ENCODE peak calls at places on chromosomes 5 and 9, in five cellular contexts. H is endodermal cell, A is omental fat pad, O is putamen, U is NCI-H510A treated with DMSO at 0.1 percent for 48 hours. F is an unnamed sample.

GRCh38 chr5:1765880-1766235 is 33.8 kb downstream of the MRPL36 start:
- DNase-seq in O (no peak), U (no peak), H (no peak), A (no peak), F (no peak)

GRCh38 chr9:133348763-133349573 is 950 bp downstream of the RPL7A start:
- DNase-seq in U (no peak), A (no peak), O (no peak), H (no peak), F (no peak)

GRCh38 chr9:127828262-127829031 is 25.8 kb downstream of the FPGS start:
- DNase-seq in H (peak; percentile 99), U (no peak), A (peak; percentile 70), O (peak; percentile 29), F (no peak)

GRCh38 chr5:145887976-145888574 is 15.3 kb upstream of the GRXCR2 start:
- DNase-seq in H (peak; percentile 88), A (no peak), O (no peak), U (peak; percentile 13), F (no peak)

GRCh38 chr9:129141066-129142041 is 30.1 kb downstream of the PTPA start:
- DNase-seq in O (peak; percentile 71), H (no peak), A (no peak), U (peak; percentile 23), F (no peak)

GRCh38 chr5:121963409-121963808 is 1.6 kb downstream of the SRFBP1 start:
- DNase-seq in A (no peak), O (no peak), U (no peak), H (no peak), F (no peak)

GRCh38 chr5:3310551-3311340 is 284.9 kb upstream of the IRX1 start:
- DNase-seq in H (peak; percentile 22), A (no peak), O (peak; percentile 80), U (no peak), F (peak; percentile 74)

GRCh38 chr5:13919087-13919486 is 25.4 kb downstream of the DNAH5 start:
- DNase-seq in O (no peak), H (no peak), A (no peak), U (no peak), F (no peak)

GRCh38 chr5:134370306-134370870 is 981 bp upstream of the UBE2B start:
- DNase-seq in O (peak; percentile 68), H (no peak), U (no peak), A (no peak), F (no peak)

GRCh38 chr5:58348996-58349728 is 110.7 kb downstream of the PLK2 start:
- DNase-seq in A (no peak), H (no peak), O (no peak), U (no peak), F (no peak)

GRCh38 chr9:129283705-129284606 is 105.9 kb upstream of the IER5L start:
- DNase-seq in U (no peak), O (no peak), H (peak; percentile 36), A (no peak), F (no peak)

GRCh38 chr5:43606351-43606750 is 3.4 kb downstream of the NNT start:
- DNase-seq in H (no peak), A (no peak), U (no peak), O (no peak), F (no peak)

GRCh38 chr5:128649183-128649582 is 111.1 kb upstream of the FBN2 start:
- DNase-seq in A (no peak), O (no peak), U (no peak), H (no peak), F (no peak)

GRCh38 chr9:87534957-87535356 is 37.3 kb downstream of the DAPK1 start:
- DNase-seq in O (no peak), H (no peak), A (no peak), U (no peak), F (no peak)

GRCh38 chr5:126398791-126399190 is 24.4 kb upstream of the GRAMD2B start:
- DNase-seq in U (no peak), A (no peak), O (no peak), H (no peak), F (no peak)

GRCh38 chr9:104093162-104093561 is 947 bp upstream of the SMC2 start:
- DNase-seq in U (peak; percentile 56), H (no peak), A (no peak), O (no peak), F (peak; percentile 38)

GRCh38 chr9:97475079-97475478 is 26.4 kb upstream of the TMOD1 start:
- DNase-seq in H (no peak), O (no peak), U (no peak), A (no peak), F (peak; percentile 2)

GRCh38 chr9:127445851-127446719 is 5.1 kb downstream of the RPL12 start:
- DNase-seq in A (no peak), H (peak; percentile 51), O (no peak), U (no peak), F (no peak)

GRCh38 chr9:114000063-114000454 is 78.0 kb downstream of the AMBP start:
- DNase-seq in H (peak; percentile 18), O (no peak), U (no peak), A (no peak), F (no peak)

GRCh38 chr5:57002959-57003485 is 51.1 kb upstream of the MIER3 start:
- DNase-seq in U (no peak), O (no peak), A (no peak), H (peak; percentile 53), F (no peak)

GRCh38 chr5:74009502-74009901 is 383.5 kb downstream of the ARHGEF28 start:
- DNase-seq in O (no peak), A (no peak), H (no peak), U (no peak), F (no peak)

GRCh38 chr9:88396836-88397577 is 8.8 kb downstream of the SPIN1 start:
- DNase-seq in A (no peak), U (no peak), O (no peak), H (no peak), F (no peak)

GRCh38 chr9:100106616-100107015 is 7.6 kb downstream of the INVS start:
- DNase-seq in U (no peak), O (no peak), H (no peak), A (no peak), F (no peak)

GRCh38 chr5:106862450-106863193 is 808.1 kb downstream of the EFNA5 start:
- DNase-seq in O (no peak), U (peak; percentile 6), A (no peak), H (no peak), F (no peak)

GRCh38 chr9:137643921-137644320 is 25.1 kb downstream of the EHMT1 start:
- DNase-seq in U (no peak), O (no peak), A (no peak), H (no peak), F (no peak)

GRCh38 chr9:124098141-124098905 is 86.8 kb downstream of the LHX2 start:
- DNase-seq in H (no peak), U (no peak), O (no peak), A (no peak), F (no peak)

GRCh38 chr5:74408150-74409043 is 232.1 kb downstream of the ENC1 start:
- DNase-seq in O (no peak), A (no peak), U (peak; percentile 64), H (no peak), F (peak; percentile 25)

GRCh38 chr9:105069285-105070065 is 141.5 kb upstream of the ABCA1 start:
- DNase-seq in A (no peak), U (no peak), O (no peak), H (no peak), F (no peak)

GRCh38 chr9:76090330-76090729 is 199.9 kb downstream of the PCSK5 start:
- DNase-seq in A (no peak), O (no peak), U (no peak), H (no peak), F (no peak)

GRCh38 chr5:170182461-170182860 is 50.3 kb upstream of the C5orf58 start:
- DNase-seq in A (no peak), O (no peak), H (no peak), U (no peak), F (no peak)

GRCh38 chr5:56481147-56481997 is 248.2 kb upstream of the ANKRD55 start:
- DNase-seq in U (no peak), H (peak; percentile 78), O (no peak), A (no peak), F (peak; percentile 19)

GRCh38 chr9:100294806-100295205 is 57.9 kb downstream of the TEX10 start:
- DNase-seq in U (no peak), O (no peak), H (no peak), A (no peak), F (no peak)

GRCh38 chr5:65730910-65731309 is 8.9 kb downstream of the NLN start:
- DNase-seq in H (no peak), U (no peak), A (no peak), O (no peak), F (no peak)

GRCh38 chr9:72292874-72293607 is 72.0 kb downstream of the ZFAND5 start:
- DNase-seq in U (peak; percentile 32), A (no peak), O (no peak), H (no peak), F (no peak)

GRCh38 chr9:112112519-112112918 is 62.6 kb downstream of the SUSD1 start:
- DNase-seq in O (no peak), H (no peak), A (no peak), U (no peak), F (no peak)

GRCh38 chr5:153565822-153566221 is 75.4 kb downstream of the GRIA1 start:
- DNase-seq in A (no peak), U (no peak), H (no peak), O (no peak), F (no peak)

GRCh38 chr5:155982354-155982753 is 344.6 kb upstream of the SGCD start:
- DNase-seq in U (no peak), O (no peak), A (no peak), H (no peak), F (no peak)

GRCh38 chr5:74056789-74057164 is 430.8 kb downstream of the ARHGEF28 start:
- DNase-seq in A (no peak), U (no peak), H (peak; percentile 63), O (no peak), F (no peak)

F was measured in NCI-H345.